ENCODE peak calls at places on chromosomes 12 and 14, in four cellular contexts. One of them, this sample, is unnamed.

GRCh38 chr14:68724914-68725313 is 68.0 kb downstream of the ZFP36L1 start:
- DNase-seq in activated CD4-positive, alpha-beta T cell treated with anti-CD3 and anti-CD28 coated beads, Interleukin-2, amount 50 U/mL, for 1 hour: no peak
- DNase-seq in non-pigmented ciliary epithelial cell: no peak
- DNase-seq in C1 segment of cervical spinal cord: no peak
- DNase-seq in this sample: no peak

GRCh38 chr14:49975286-49975685 is 82.4 kb downstream of the ARF6 start:
- DNase-seq in activated CD4-positive, alpha-beta T cell treated with anti-CD3 and anti-CD28 coated beads, Interleukin-2, amount 50 U/mL, for 1 hour: no peak
- DNase-seq in non-pigmented ciliary epithelial cell: peak
- DNase-seq in C1 segment of cervical spinal cord: no peak
- DNase-seq in this sample: no peak

GRCh38 chr12:71865166-71865713 is 25.7 kb downstream of the TBC1D15 start:
- DNase-seq in activated CD4-positive, alpha-beta T cell treated with anti-CD3 and anti-CD28 coated beads, Interleukin-2, amount 50 U/mL, for 1 hour: no peak
- DNase-seq in non-pigmented ciliary epithelial cell: peak
- DNase-seq in C1 segment of cervical spinal cord: no peak
- DNase-seq in this sample: no peak

GRCh38 chr14:63972323-63972932 is 119.6 kb downstream of the SYNE2 start:
- DNase-seq in activated CD4-positive, alpha-beta T cell treated with anti-CD3 and anti-CD28 coated beads, Interleukin-2, amount 50 U/mL, for 1 hour: no peak
- DNase-seq in non-pigmented ciliary epithelial cell: no peak
- DNase-seq in C1 segment of cervical spinal cord: no peak
- DNase-seq in this sample: no peak

GRCh38 chr14:50736932-50737419 is 68.9 kb upstream of the SAV1 start:
- DNase-seq in activated CD4-positive, alpha-beta T cell treated with anti-CD3 and anti-CD28 coated beads, Interleukin-2, amount 50 U/mL, for 1 hour: no peak
- DNase-seq in non-pigmented ciliary epithelial cell: no peak
- DNase-seq in C1 segment of cervical spinal cord: no peak
- DNase-seq in this sample: no peak

GRCh38 chr12:52820521-52820920 is 6.6 kb upstream of the KRT4 start:
- DNase-seq in activated CD4-positive, alpha-beta T cell treated with anti-CD3 and anti-CD28 coated beads, Interleukin-2, amount 50 U/mL, for 1 hour: no peak
- DNase-seq in non-pigmented ciliary epithelial cell: no peak
- DNase-seq in C1 segment of cervical spinal cord: no peak
- DNase-seq in this sample: no peak

GRCh38 chr12:131636266-131636665 is 74.6 kb upstream of the SFSWAP start:
- DNase-seq in activated CD4-positive, alpha-beta T cell treated with anti-CD3 and anti-CD28 coated beads, Interleukin-2, amount 50 U/mL, for 1 hour: no peak
- DNase-seq in non-pigmented ciliary epithelial cell: no peak
- DNase-seq in C1 segment of cervical spinal cord: no peak
- DNase-seq in this sample: no peak

GRCh38 chr14:99910337-99911268 is 117.4 kb downstream of the EML1 start:
- DNase-seq in activated CD4-positive, alpha-beta T cell treated with anti-CD3 and anti-CD28 coated beads, Interleukin-2, amount 50 U/mL, for 1 hour: no peak
- DNase-seq in non-pigmented ciliary epithelial cell: peak
- DNase-seq in C1 segment of cervical spinal cord: no peak
- DNase-seq in this sample: no peak

GRCh38 chr12:108612788-108613282 is 15.0 kb upstream of the TMEM119 start:
- DNase-seq in activated CD4-positive, alpha-beta T cell treated with anti-CD3 and anti-CD28 coated beads, Interleukin-2, amount 50 U/mL, for 1 hour: no peak
- DNase-seq in non-pigmented ciliary epithelial cell: no peak
- DNase-seq in C1 segment of cervical spinal cord: no peak
- DNase-seq in this sample: no peak

GRCh38 chr12:71219224-71219623 is 61.4 kb upstream of the TSPAN8 start:
- DNase-seq in activated CD4-positive, alpha-beta T cell treated with anti-CD3 and anti-CD28 coated beads, Interleukin-2, amount 50 U/mL, for 1 hour: no peak
- DNase-seq in non-pigmented ciliary epithelial cell: no peak
- DNase-seq in C1 segment of cervical spinal cord: no peak
- DNase-seq in this sample: no peak

GRCh38 chr12:55720894-55721444 is 776 bp downstream of the RDH5 start:
- DNase-seq in activated CD4-positive, alpha-beta T cell treated with anti-CD3 and anti-CD28 coated beads, Interleukin-2, amount 50 U/mL, for 1 hour: no peak
- DNase-seq in non-pigmented ciliary epithelial cell: no peak
- DNase-seq in C1 segment of cervical spinal cord: peak
- DNase-seq in this sample: no peak

GRCh38 chr14:24556756-24557155 is 19.3 kb downstream of the CTSG start:
- DNase-seq in activated CD4-positive, alpha-beta T cell treated with anti-CD3 and anti-CD28 coated beads, Interleukin-2, amount 50 U/mL, for 1 hour: no peak
- DNase-seq in non-pigmented ciliary epithelial cell: no peak
- DNase-seq in C1 segment of cervical spinal cord: no peak
- DNase-seq in this sample: no peak

GRCh38 chr14:91218041-91218440 is 26.5 kb downstream of the GPR68 start:
- DNase-seq in activated CD4-positive, alpha-beta T cell treated with anti-CD3 and anti-CD28 coated beads, Interleukin-2, amount 50 U/mL, for 1 hour: no peak
- DNase-seq in non-pigmented ciliary epithelial cell: no peak
- DNase-seq in C1 segment of cervical spinal cord: no peak
- DNase-seq in this sample: no peak

GRCh38 chr12:5123921-5124320 is 80.2 kb downstream of the KCNA5 start:
- DNase-seq in activated CD4-positive, alpha-beta T cell treated with anti-CD3 and anti-CD28 coated beads, Interleukin-2, amount 50 U/mL, for 1 hour: no peak
- DNase-seq in non-pigmented ciliary epithelial cell: no peak
- DNase-seq in C1 segment of cervical spinal cord: no peak
- DNase-seq in this sample: no peak

GRCh38 chr14:63717704-63718103 is 10.2 kb downstream of the SGPP1 start:
- DNase-seq in activated CD4-positive, alpha-beta T cell treated with anti-CD3 and anti-CD28 coated beads, Interleukin-2, amount 50 U/mL, for 1 hour: no peak
- DNase-seq in non-pigmented ciliary epithelial cell: no peak
- DNase-seq in C1 segment of cervical spinal cord: no peak
- DNase-seq in this sample: no peak

GRCh38 chr12:112107306-112107705 is 1.3 kb downstream of the NAA25 start:
- DNase-seq in activated CD4-positive, alpha-beta T cell treated with anti-CD3 and anti-CD28 coated beads, Interleukin-2, amount 50 U/mL, for 1 hour: no peak
- DNase-seq in non-pigmented ciliary epithelial cell: no peak
- DNase-seq in C1 segment of cervical spinal cord: no peak
- DNase-seq in this sample: no peak

GRCh38 chr12:108807996-108808725 is 49.2 kb downstream of the SSH1 start:
- DNase-seq in activated CD4-positive, alpha-beta T cell treated with anti-CD3 and anti-CD28 coated beads, Interleukin-2, amount 50 U/mL, for 1 hour: no peak
- DNase-seq in non-pigmented ciliary epithelial cell: no peak
- DNase-seq in C1 segment of cervical spinal cord: no peak
- DNase-seq in this sample: no peak

GRCh38 chr12:58917699-58918334 is 2.5 kb downstream of the LRIG3 start:
- DNase-seq in activated CD4-positive, alpha-beta T cell treated with anti-CD3 and anti-CD28 coated beads, Interleukin-2, amount 50 U/mL, for 1 hour: no peak
- DNase-seq in non-pigmented ciliary epithelial cell: no peak
- DNase-seq in C1 segment of cervical spinal cord: no peak
- DNase-seq in this sample: no peak

GRCh38 chr12:6374028-6374780 is 1.2 kb downstream of the SCNN1A start:
- DNase-seq in activated CD4-positive, alpha-beta T cell treated with anti-CD3 and anti-CD28 coated beads, Interleukin-2, amount 50 U/mL, for 1 hour: no peak
- DNase-seq in non-pigmented ciliary epithelial cell: no peak
- DNase-seq in C1 segment of cervical spinal cord: no peak
- DNase-seq in this sample: no peak

GRCh38 chr12:93098077-93098476 is 169.0 kb upstream of the EEA1 start:
- DNase-seq in activated CD4-positive, alpha-beta T cell treated with anti-CD3 and anti-CD28 coated beads, Interleukin-2, amount 50 U/mL, for 1 hour: peak
- DNase-seq in non-pigmented ciliary epithelial cell: no peak
- DNase-seq in C1 segment of cervical spinal cord: peak
- DNase-seq in this sample: peak

GRCh38 chr14:64574370-64575115 is 24.8 kb downstream of the PPP1R36 start:
- DNase-seq in activated CD4-positive, alpha-beta T cell treated with anti-CD3 and anti-CD28 coated beads, Interleukin-2, amount 50 U/mL, for 1 hour: no peak
- DNase-seq in non-pigmented ciliary epithelial cell: no peak
- DNase-seq in C1 segment of cervical spinal cord: no peak
- DNase-seq in this sample: no peak

GRCh38 chr14:106844608-106845285 is 1318.4 kb downstream of the TMEM121 start:
- DNase-seq in activated CD4-positive, alpha-beta T cell treated with anti-CD3 and anti-CD28 coated beads, Interleukin-2, amount 50 U/mL, for 1 hour: peak
- DNase-seq in non-pigmented ciliary epithelial cell: no peak
- DNase-seq in C1 segment of cervical spinal cord: peak
- DNase-seq in this sample: peak

GRCh38 chr12:104121001-104121400 is 17.0 kb downstream of the NFYB start:
- DNase-seq in activated CD4-positive, alpha-beta T cell treated with anti-CD3 and anti-CD28 coated beads, Interleukin-2, amount 50 U/mL, for 1 hour: no peak
- DNase-seq in non-pigmented ciliary epithelial cell: peak
- DNase-seq in C1 segment of cervical spinal cord: no peak
- DNase-seq in this sample: no peak

GRCh38 chr14:76710093-76711010 is 50.9 kb upstream of the VASH1 start:
- DNase-seq in activated CD4-positive, alpha-beta T cell treated with anti-CD3 and anti-CD28 coated beads, Interleukin-2, amount 50 U/mL, for 1 hour: peak
- DNase-seq in non-pigmented ciliary epithelial cell: no peak
- DNase-seq in C1 segment of cervical spinal cord: no peak
- DNase-seq in this sample: no peak

GRCh38 chr12:116962783-116963356 is 52.1 kb downstream of the FBXW8 start:
- DNase-seq in activated CD4-positive, alpha-beta T cell treated with anti-CD3 and anti-CD28 coated beads, Interleukin-2, amount 50 U/mL, for 1 hour: no peak
- DNase-seq in non-pigmented ciliary epithelial cell: no peak
- DNase-seq in C1 segment of cervical spinal cord: no peak
- DNase-seq in this sample: no peak

GRCh38 chr14:86321151-86321550 is 791.2 kb downstream of the FLRT2 start:
- DNase-seq in activated CD4-positive, alpha-beta T cell treated with anti-CD3 and anti-CD28 coated beads, Interleukin-2, amount 50 U/mL, for 1 hour: no peak
- DNase-seq in non-pigmented ciliary epithelial cell: no peak
- DNase-seq in C1 segment of cervical spinal cord: no peak
- DNase-seq in this sample: no peak

GRCh38 chr12:116140559-116140958 is 136.9 kb downstream of the MED13L start:
- DNase-seq in activated CD4-positive, alpha-beta T cell treated with anti-CD3 and anti-CD28 coated beads, Interleukin-2, amount 50 U/mL, for 1 hour: no peak
- DNase-seq in non-pigmented ciliary epithelial cell: no peak
- DNase-seq in C1 segment of cervical spinal cord: no peak
- DNase-seq in this sample: no peak

GRCh38 chr12:131097247-131098177 is 143.8 kb downstream of the ADGRD1 start:
- DNase-seq in activated CD4-positive, alpha-beta T cell treated with anti-CD3 and anti-CD28 coated beads, Interleukin-2, amount 50 U/mL, for 1 hour: no peak
- DNase-seq in non-pigmented ciliary epithelial cell: no peak
- DNase-seq in C1 segment of cervical spinal cord: no peak
- DNase-seq in this sample: no peak

GRCh38 chr12:121238604-121239334 is 28.8 kb downstream of the P2RX4 start:
- DNase-seq in activated CD4-positive, alpha-beta T cell treated with anti-CD3 and anti-CD28 coated beads, Interleukin-2, amount 50 U/mL, for 1 hour: no peak
- DNase-seq in non-pigmented ciliary epithelial cell: no peak
- DNase-seq in C1 segment of cervical spinal cord: peak
- DNase-seq in this sample: no peak

GRCh38 chr14:22884721-22885523 is 1.9 kb downstream of the REM2 start:
- DNase-seq in activated CD4-positive, alpha-beta T cell treated with anti-CD3 and anti-CD28 coated beads, Interleukin-2, amount 50 U/mL, for 1 hour: no peak
- DNase-seq in non-pigmented ciliary epithelial cell: no peak
- DNase-seq in C1 segment of cervical spinal cord: no peak
- DNase-seq in this sample: no peak

GRCh38 chr12:113171543-113171942 is 13.7 kb downstream of the DDX54 start:
- DNase-seq in activated CD4-positive, alpha-beta T cell treated with anti-CD3 and anti-CD28 coated beads, Interleukin-2, amount 50 U/mL, for 1 hour: no peak
- DNase-seq in non-pigmented ciliary epithelial cell: no peak
- DNase-seq in C1 segment of cervical spinal cord: no peak
- DNase-seq in this sample: no peak

GRCh38 chr14:69373104-69373503 is 25.0 kb downstream of the ERH start:
- DNase-seq in activated CD4-positive, alpha-beta T cell treated with anti-CD3 and anti-CD28 coated beads, Interleukin-2, amount 50 U/mL, for 1 hour: no peak
- DNase-seq in non-pigmented ciliary epithelial cell: no peak
- DNase-seq in C1 segment of cervical spinal cord: no peak
- DNase-seq in this sample: no peak

GRCh38 chr12:3317841-3318501 is 173.0 kb upstream of the PRMT8 start:
- DNase-seq in activated CD4-positive, alpha-beta T cell treated with anti-CD3 and anti-CD28 coated beads, Interleukin-2, amount 50 U/mL, for 1 hour: no peak
- DNase-seq in non-pigmented ciliary epithelial cell: no peak
- DNase-seq in C1 segment of cervical spinal cord: no peak
- DNase-seq in this sample: no peak

GRCh38 chr12:1644523-1645438 is 15.8 kb downstream of the WNT5B start:
- DNase-seq in activated CD4-positive, alpha-beta T cell treated with anti-CD3 and anti-CD28 coated beads, Interleukin-2, amount 50 U/mL, for 1 hour: no peak
- DNase-seq in non-pigmented ciliary epithelial cell: no peak
- DNase-seq in C1 segment of cervical spinal cord: peak
- DNase-seq in this sample: no peak